ENCODE peak calls at places on chromosome X, in eight cellular contexts. W is left lung, Z is breast epithelium, I is ascending aorta, L is psoas muscle, K is spleen, G is testis, F is GM23248. A is an unnamed sample.

GRCh38 chrX:48938721-48939416 is 18.5 kb downstream of the OTUD5 start:
- DNase-seq in W (no peak), Z (no peak), I (no peak), L (no peak), K (peak; percentile 87), G (no peak), F (no peak), A (no peak)

GRCh38 chrX:150324035-150324728 is 38.9 kb upstream of the MAMLD1 start:
- DNase-seq in W (no peak), Z (no peak), I (no peak), L (no peak), K (no peak), G (no peak), F (peak; percentile 83), A (no peak)

GRCh38 chrX:21734175-21734574 is 23.7 kb downstream of the SMPX start:
- DNase-seq in W (no peak), Z (no peak), I (no peak), L (no peak), K (no peak), G (no peak), F (no peak), A (no peak)

GRCh38 chrX:30865020-30865419 is 24.0 kb downstream of the TAB3 start:
- DNase-seq in W (no peak), Z (no peak), I (no peak), L (no peak), K (no peak), G (no peak), F (peak; percentile 3), A (no peak)

GRCh38 chrX:109487640-109488039 is 5.8 kb upstream of the GUCY2F start:
- DNase-seq in W (no peak), Z (no peak), I (no peak), L (no peak), K (no peak), G (no peak), F (no peak), A (no peak)

GRCh38 chrX:115616943-115617563 is 56.1 kb downstream of the PLS3 start:
- DNase-seq in W (no peak), Z (no peak), I (no peak), L (no peak), K (no peak), G (no peak), F (peak; percentile 76), A (no peak)

GRCh38 chrX:56969559-56969958 is 25.8 kb downstream of the SPIN3 start:
- DNase-seq in W (no peak), Z (no peak), I (no peak), L (no peak), K (no peak), G (no peak), F (no peak), A (no peak)

GRCh38 chrX:17563515-17563914 is 173.8 kb upstream of the SCML1 start:
- DNase-seq in W (no peak), Z (no peak), I (no peak), L (no peak), K (no peak), G (no peak), F (no peak), A (no peak)

GRCh38 chrX:54825716-54826428 is 18.3 kb downstream of the MAGED2 start:
- DNase-seq in W (no peak), Z (no peak), I (no peak), L (no peak), K (no peak), G (no peak), F (peak; percentile 26), A (no peak)

GRCh38 chrX:118758511-118758910 is 31.1 kb downstream of the IL13RA1 start:
- DNase-seq in W (no peak), Z (no peak), I (no peak), L (no peak), K (no peak), G (no peak), F (no peak), A (no peak)

GRCh38 chrX:153768311-153769157 is 4.5 kb downstream of the PLXNB3 start:
- DNase-seq in W (peak; percentile 43), Z (no peak), I (no peak), L (peak; percentile 43), K (peak; percentile 77), G (no peak), F (no peak), A (no peak)

GRCh38 chrX:130896816-130897508 is 6.0 kb downstream of the ENOX2 start:
- DNase-seq in W (no peak), Z (no peak), I (no peak), L (no peak), K (no peak), G (no peak), F (peak; percentile 59), A (no peak)

GRCh38 chrX:110268875-110269274 is 49.0 kb downstream of the AMMECR1 start:
- DNase-seq in W (no peak), Z (no peak), I (no peak), L (no peak), K (no peak), G (no peak), F (peak; percentile 30), A (no peak)

GRCh38 chrX:10749113-10749512 is 128.7 kb upstream of the MID1 start:
- DNase-seq in W (no peak), Z (no peak), I (no peak), L (no peak), K (no peak), G (no peak), F (peak; percentile 82), A (no peak)

GRCh38 chrX:35919536-35920309 is at the start of gene CFAP47:
- DNase-seq in W (no peak), Z (no peak), I (no peak), L (no peak), K (peak; percentile 63), G (peak; percentile 48), F (no peak), A (no peak)

GRCh38 chrX:19604375-19604774 is 89.1 kb upstream of the MAP3K15 start:
- DNase-seq in W (no peak), Z (no peak), I (no peak), L (no peak), K (no peak), G (no peak), F (no peak), A (no peak)

GRCh38 chrX:154836163-154836562 is 1.7 kb upstream of the SMIM9 start:
- DNase-seq in W (no peak), Z (no peak), I (no peak), L (no peak), K (no peak), G (no peak), F (no peak), A (no peak)

GRCh38 chrX:77484045-77484444 is 36.9 kb downstream of the FGF16 start:
- DNase-seq in W (no peak), Z (no peak), I (no peak), L (no peak), K (no peak), G (no peak), F (no peak), A (no peak)

GRCh38 chrX:101485212-101486064 is at the start of gene ARMCX4:
- DNase-seq in W (peak; percentile 79), Z (peak; percentile 56), I (no peak), L (peak; percentile 68), K (no peak), G (peak; percentile 35), F (peak; percentile 76), A (no peak)

GRCh38 chrX:38717871-38718270 is 83.4 kb upstream of the MID1IP1 start:
- DNase-seq in W (no peak), Z (no peak), I (no peak), L (no peak), K (no peak), G (peak; percentile 15), F (peak; percentile 37), A (no peak)

GRCh38 chrX:1392376-1393130 is 640 bp upstream of the SLC25A6 start:
- DNase-seq in W (peak; percentile 91), Z (peak; percentile 73), I (no peak), L (peak; percentile 83), K (no peak), G (peak; percentile 82), F (peak; percentile 87), A (no peak)

GRCh38 chrX:51641421-51642021 is 22.8 kb upstream of the CENPVL3 start:
- DNase-seq in W (no peak), Z (no peak), I (no peak), L (no peak), K (no peak), G (peak; percentile 47), F (peak; percentile 60), A (no peak)

GRCh38 chrX:72201836-72202536 is 20.4 kb downstream of the PIN4 start:
- DNase-seq in W (no peak), Z (no peak), I (no peak), L (no peak), K (no peak), G (no peak), F (peak; percentile 84), A (no peak)

GRCh38 chrX:48927125-48927524 is 8.3 kb upstream of the PIM2 start:
- DNase-seq in W (no peak), Z (no peak), I (no peak), L (no peak), K (peak; percentile 30), G (no peak), F (no peak), A (no peak)

GRCh38 chrX:42246814-42247213 is 323.5 kb upstream of the CASK start:
- DNase-seq in W (no peak), Z (no peak), I (no peak), L (no peak), K (no peak), G (no peak), F (peak; percentile 1), A (no peak)
- H3K4me3 ChIP-seq in W (no peak overlapping the region), Z (peak overlapping the region; percentile 53), I (peak overlapping the region; percentile 31), L (peak overlapping the region; percentile 4), K (peak overlapping the region; percentile 10), G (no peak overlapping the region), F (peak overlapping the region; percentile 57), A (peak overlapping the region; percentile 39)

GRCh38 chrX:47200385-47201150 is 6.9 kb downstream of the UBA1 start:
- DNase-seq in W (no peak), Z (peak; percentile 52), I (no peak), L (peak; percentile 75), K (no peak), G (no peak), F (peak; percentile 93), A (no peak)
- H3K36me3 ChIP-seq in W (no peaks in the 10 kb centered on the region), Z (peaks cover 11% of the 10 kb centered on the region), I (peaks cover 77% of the 10 kb centered on the region), L (peaks cover 86% of the 10 kb centered on the region), K (peaks cover 74% of the 10 kb centered on the region), G (no peaks in the 10 kb centered on the region), F (peaks cover 10% of the 10 kb centered on the region), A (peaks cover 43% of the 10 kb centered on the region)

GRCh38 chrX:40170830-40171512 is 73.2 kb upstream of the BCOR start:
- DNase-seq in W (no peak), Z (no peak), I (no peak), L (no peak), K (no peak), G (no peak), F (peak; percentile 29), A (no peak)
- H3K4me1 ChIP-seq in W (peaks cover 61% of the 10 kb centered on the region), Z (no peaks in the 10 kb centered on the region), I (peaks cover 14% of the 10 kb centered on the region), L (peaks cover 25% of the 10 kb centered on the region), K (peaks cover 15% of the 10 kb centered on the region), G (no peaks in the 10 kb centered on the region), F (peaks cover 21% of the 10 kb centered on the region), A (peaks cover 27% of the 10 kb centered on the region)

DNA sequence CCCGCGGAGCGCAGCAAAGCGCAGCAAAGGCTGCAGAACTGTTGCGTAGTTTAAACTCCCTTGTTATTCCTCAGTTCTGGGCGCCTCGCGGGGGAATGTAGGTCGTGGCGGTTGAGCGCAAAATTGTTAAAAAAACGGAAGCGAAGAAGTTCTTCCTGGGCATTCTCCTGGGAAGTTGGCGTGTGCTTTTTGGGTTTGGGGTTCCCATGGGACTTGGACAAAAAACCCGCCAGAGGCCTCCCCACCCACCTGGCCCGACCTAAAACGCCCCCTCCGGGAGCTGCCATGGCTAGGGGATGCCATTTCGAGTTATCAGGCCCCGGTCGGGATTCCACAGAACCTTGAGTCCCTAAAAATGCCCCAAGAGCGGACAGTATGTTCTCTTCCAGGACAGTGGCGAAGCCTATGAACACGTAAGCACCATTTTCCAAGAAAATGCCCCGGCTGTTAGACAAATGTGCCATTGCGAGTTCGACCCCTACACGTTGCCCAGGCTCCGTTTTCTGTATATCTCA is 8.9 kb downstream of the ZIC3 start:
- DNase-seq in W (no peak), Z (no peak), I (no peak), L (no peak), K (no peak), G (no peak), F (no peak), A (no peak)
- H3K4me3 ChIP-seq in W (no peak overlapping the region), Z (peak overlapping the region; percentile 28), I (no peak overlapping the region), L (no peak overlapping the region), K (no peak overlapping the region), G (peak overlapping the region; percentile 43), F (no peak overlapping the region), A (no peak overlapping the region)

A was measured in thoracic aorta.